ENCODE peak calls at places on chromosome 3, in four cellular contexts. One of them, this sample, is unnamed.

GRCh38 chr3:53030864-53031445 is 14.9 kb downstream of the SFMBT1 start:
- DNase-seq in GM20000: no peak
- DNase-seq in progenitor cell of endocrine pancreas: no peak
- DNase-seq in spleen: no peak
- DNase-seq in this sample: no peak

GRCh38 chr3:88807471-88808090 is 299.8 kb upstream of the EPHA3 start:
- DNase-seq in GM20000: no peak
- DNase-seq in progenitor cell of endocrine pancreas: no peak
- DNase-seq in spleen: no peak
- DNase-seq in this sample: peak

GRCh38 chr3:141649871-141650270 is 88.2 kb upstream of the RNF7 start:
- DNase-seq in progenitor cell of endocrine pancreas: no peak
- DNase-seq in spleen: no peak
- DNase-seq in GM20000: no peak
- DNase-seq in this sample: no peak

GRCh38 chr3:146184616-146185015 is 23.6 kb upstream of the PLOD2 start:
- DNase-seq in GM20000: no peak
- DNase-seq in progenitor cell of endocrine pancreas: no peak
- DNase-seq in spleen: no peak
- DNase-seq in this sample: no peak

GRCh38 chr3:149581681-149582349 is 76.0 kb downstream of the WWTR1 start:
- DNase-seq in GM20000: no peak
- DNase-seq in progenitor cell of endocrine pancreas: no peak
- DNase-seq in spleen: no peak
- DNase-seq in this sample: no peak

GRCh38 chr3:54905230-54905888 is 22.5 kb downstream of the LRTM1 start:
- DNase-seq in spleen: no peak
- DNase-seq in progenitor cell of endocrine pancreas: no peak
- DNase-seq in GM20000: no peak
- DNase-seq in this sample: no peak

GRCh38 chr3:196159952-196160804 is 51.0 kb downstream of the ZDHHC19 start:
- DNase-seq in GM20000: peak
- DNase-seq in progenitor cell of endocrine pancreas: peak
- DNase-seq in spleen: peak
- DNase-seq in this sample: peak

GRCh38 chr3:66938338-66938963 is 59.7 kb upstream of the KBTBD8 start:
- DNase-seq in GM20000: peak
- DNase-seq in progenitor cell of endocrine pancreas: peak
- DNase-seq in spleen: no peak
- DNase-seq in this sample: peak

DNA sequence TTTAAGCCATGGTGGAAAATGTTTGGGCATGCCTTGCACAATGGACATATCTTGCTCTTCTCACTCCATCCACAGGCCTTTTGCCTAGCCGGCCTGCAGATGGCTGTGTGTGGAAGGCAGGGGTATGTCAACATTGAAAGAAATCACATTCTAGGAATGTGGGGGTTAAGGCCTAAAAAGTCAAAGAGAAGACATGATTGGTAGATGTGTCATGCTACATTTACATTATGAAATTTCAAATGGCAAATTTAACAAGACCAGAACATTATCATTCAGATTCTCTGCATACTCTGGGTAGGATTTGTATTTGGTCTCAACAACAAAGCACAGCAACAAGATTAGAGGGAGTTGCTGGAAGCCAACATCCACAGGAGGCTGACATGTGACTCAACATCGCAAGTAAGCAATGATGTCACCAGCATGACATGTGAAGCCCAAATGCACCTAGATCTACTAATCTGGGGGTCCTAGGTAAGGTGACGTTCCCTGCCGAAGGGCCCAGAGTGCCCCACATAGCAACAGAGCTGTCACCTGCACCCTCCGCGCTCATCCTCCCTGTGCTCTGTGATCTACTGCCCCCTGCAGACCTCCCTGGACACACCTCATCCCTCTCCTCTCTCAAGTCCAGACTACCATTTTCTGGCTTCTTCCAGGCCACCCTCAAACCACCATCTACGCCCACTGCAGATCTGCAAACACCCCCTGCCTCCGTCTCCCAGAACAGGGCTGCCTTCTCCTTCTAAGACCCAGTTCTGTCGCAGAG is 39.4 kb downstream of the CLDN18 start:
- DNase-seq in spleen: no peak
- DNase-seq in progenitor cell of endocrine pancreas: no peak
- DNase-seq in GM20000: no peak
- DNase-seq in this sample: peak
- TF ChIP-seq CTCF in spleen: no peak
- TF ChIP-seq CTCF in progenitor cell of endocrine pancreas: no peak
- TF ChIP-seq CTCF in GM20000: no peak
- TF ChIP-seq CTCF in this sample: no peak

GRCh38 chr3:85342915-85343314 is 384.1 kb downstream of the CADM2 start:
- DNase-seq in GM20000: peak
- DNase-seq in progenitor cell of endocrine pancreas: no peak
- DNase-seq in spleen: no peak
- DNase-seq in this sample: no peak
- TF ChIP-seq CTCF in GM20000: peak
- TF ChIP-seq CTCF in progenitor cell of endocrine pancreas: peak
- TF ChIP-seq CTCF in spleen: no peak
- TF ChIP-seq CTCF in this sample: no peak

DNA sequence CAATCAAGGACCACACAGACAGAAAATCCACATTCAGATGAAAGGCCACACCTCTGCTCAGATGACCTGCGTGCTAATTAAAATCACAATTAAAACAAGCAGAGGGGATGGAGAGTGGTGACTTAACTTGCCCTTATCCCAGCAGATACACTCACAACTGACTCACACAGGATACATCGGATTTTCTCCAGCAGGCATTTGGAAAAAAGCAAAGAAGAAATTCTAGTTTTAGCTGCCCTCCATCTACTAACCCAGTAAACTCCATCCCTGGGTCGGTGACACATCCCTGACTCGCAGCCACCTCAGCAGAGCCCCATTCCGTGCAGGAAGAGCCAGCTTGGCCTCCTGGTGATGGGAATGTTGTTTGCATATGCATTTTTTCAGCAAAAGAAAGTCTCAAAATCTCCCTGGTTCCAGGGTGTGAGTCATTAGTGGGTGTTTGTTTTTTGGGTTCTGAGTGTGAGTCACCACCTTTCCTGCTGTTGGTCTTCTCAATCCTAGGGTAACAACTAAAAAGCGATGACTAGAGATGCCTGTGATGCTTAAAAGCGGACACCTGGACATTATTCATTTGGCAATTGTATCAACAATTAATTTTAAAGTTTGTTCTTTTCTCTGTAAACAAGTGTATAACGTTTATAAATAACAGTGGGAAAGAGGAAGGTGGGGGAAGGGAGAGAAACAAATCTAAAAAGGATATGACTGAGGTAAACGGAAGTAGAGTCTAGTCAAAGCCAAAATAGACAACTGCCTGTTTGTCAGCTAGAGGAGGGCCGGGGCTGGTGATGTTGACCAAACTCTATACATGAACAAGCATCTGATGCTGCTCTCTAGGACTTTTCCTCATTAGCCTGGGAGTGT is 49.8 kb upstream of the SLC4A7 start:
- DNase-seq in GM20000: peak
- DNase-seq in progenitor cell of endocrine pancreas: no peak
- DNase-seq in spleen: no peak
- DNase-seq in this sample: peak
- TF ChIP-seq CTCF in GM20000: no peak
- TF ChIP-seq CTCF in progenitor cell of endocrine pancreas: peak
- TF ChIP-seq CTCF in spleen: no peak
- TF ChIP-seq CTCF in this sample: peak

GRCh38 chr3:56985460-56986327 is 74.8 kb upstream of the SPATA12 start:
- DNase-seq in GM20000: no peak
- DNase-seq in spleen: no peak
- DNase-seq in progenitor cell of endocrine pancreas: no peak
- DNase-seq in this sample: no peak

GRCh38 chr3:56988874-56989433 is 71.5 kb upstream of the SPATA12 start:
- DNase-seq in progenitor cell of endocrine pancreas: peak
- DNase-seq in spleen: peak
- DNase-seq in GM20000: peak
- DNase-seq in this sample: peak

GRCh38 chr3:56986347-56986746 is 74.1 kb upstream of the SPATA12 start:
- DNase-seq in progenitor cell of endocrine pancreas: no peak
- DNase-seq in spleen: no peak
- DNase-seq in GM20000: no peak
- DNase-seq in this sample: no peak

GRCh38 chr3:56988458-56988857 is 72.0 kb upstream of the SPATA12 start:
- DNase-seq in progenitor cell of endocrine pancreas: no peak
- DNase-seq in GM20000: no peak
- DNase-seq in spleen: no peak
- DNase-seq in this sample: no peak

DNA sequence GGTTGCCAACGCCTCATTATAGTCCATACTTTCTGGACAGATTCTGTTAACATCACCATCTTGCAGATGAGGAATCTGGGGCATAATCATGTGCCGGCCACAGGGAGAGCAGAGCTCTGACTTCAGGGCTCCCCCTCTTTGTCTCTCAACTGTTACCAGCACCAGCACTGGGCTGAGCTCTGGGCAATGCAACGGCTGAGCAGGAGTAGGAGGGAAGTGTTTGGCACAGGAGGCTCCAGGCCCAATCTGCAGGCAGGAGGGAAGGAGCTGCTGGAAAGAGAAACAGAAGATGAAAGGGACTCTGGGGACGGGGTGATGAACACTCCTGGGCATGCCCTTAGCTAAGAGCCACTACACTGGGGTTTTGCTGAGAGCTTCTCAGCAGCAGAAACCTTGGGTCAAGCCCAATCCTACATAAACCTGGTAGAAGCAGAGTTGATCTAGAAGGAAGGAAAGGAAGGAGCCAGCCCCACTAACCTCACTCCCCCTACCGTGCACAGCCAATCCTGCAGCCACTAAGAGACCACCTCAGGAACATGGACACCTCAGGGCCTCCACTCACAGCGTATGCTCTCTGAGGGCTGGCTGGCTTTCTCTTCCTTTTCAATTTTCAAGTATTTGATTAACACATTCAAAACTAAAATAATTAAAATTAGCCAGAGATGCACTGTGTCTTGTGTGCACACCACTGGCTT is 73.1 kb upstream of the SPATA12 start:
- DNase-seq in spleen: no peak
- DNase-seq in progenitor cell of endocrine pancreas: no peak
- DNase-seq in GM20000: no peak
- DNase-seq in this sample: no peak
- TF ChIP-seq CTCF in spleen: peak
- TF ChIP-seq CTCF in progenitor cell of endocrine pancreas: peak
- TF ChIP-seq CTCF in GM20000: no peak
- TF ChIP-seq CTCF in this sample: no peak

GRCh38 chr3:94529821-94530220 is 467.0 kb downstream of the NSUN3 start:
- DNase-seq in spleen: no peak
- DNase-seq in progenitor cell of endocrine pancreas: no peak
- DNase-seq in GM20000: no peak
- DNase-seq in this sample: no peak
- TF ChIP-seq CTCF in spleen: no peak
- TF ChIP-seq CTCF in progenitor cell of endocrine pancreas: no peak
- TF ChIP-seq CTCF in GM20000: no peak
- TF ChIP-seq CTCF in this sample: no peak

This sample was measured in AG09319.